ENCODE peak calls at places on chromosomes 16 and 17, in seven cellular contexts. F is left kidney; L is gastrocnemius medialis; C is hippocampal formation; V is activated naive CD8-positive, alpha-beta T cell treated with anti-CD3 and anti-CD28 coated beads, Interleukin-2, amount 10 ng/mL, durations not matched to agents 7 days and 5 days; K is C1 segment of cervical spinal cord; B is activated CD4-positive, alpha-beta T cell treated with anti-CD3 and anti-CD28 coated beads for 48 hours. T is an unnamed sample.

GRCh38 chr16:19595043-19595767 is 39.7 kb downstream of the VPS35L start:
- DNase-seq in K (no peak), C (no peak), V (no peak), B (no peak), L (no peak), F (no peak), T (no peak)

GRCh38 chr17:33463887-33464286 is 170.8 kb upstream of the ASIC2 start:
- DNase-seq in L (no peak), C (no peak), V (no peak), B (no peak), K (no peak), F (no peak), T (no peak)

GRCh38 chr17:81802856-81803643 is 900 bp upstream of the GCGR start:
- DNase-seq in K (no peak), V (no peak), B (no peak), L (no peak), C (no peak), F (no peak), T (no peak)

GRCh38 chr16:85757341-85757822 is 6.5 kb upstream of the C16orf74 start:
- DNase-seq in L (no peak), B (peak), K (no peak), C (no peak), F (no peak), V (no peak), T (no peak)

GRCh38 chr17:74389094-74389753 is 21.9 kb downstream of the GPR142 start:
- DNase-seq in V (no peak), B (no peak), K (no peak), C (no peak), L (no peak), F (no peak), T (no peak)

GRCh38 chr17:77131919-77132318 is 8.8 kb upstream of the SEC14L1 start:
- DNase-seq in C (no peak), V (no peak), F (no peak), K (no peak), B (no peak), L (peak), T (no peak)

GRCh38 chr16:70661918-70662641 is 15.7 kb downstream of the IL34 start:
- DNase-seq in L (no peak), K (peak), B (no peak), F (no peak), V (no peak), C (no peak), T (peak)

GRCh38 chr17:81340606-81341346 is 45.7 kb upstream of the SLC38A10 start:
- DNase-seq in F (peak), L (peak), C (no peak), K (no peak), B (no peak), V (no peak), T (no peak)

GRCh38 chr16:4244254-4244812 is 2.5 kb upstream of the SRL start:
- DNase-seq in C (no peak), B (no peak), K (no peak), L (no peak), F (peak), V (no peak), T (no peak)

T was measured in tibial artery.